ENCODE peak calls at places on chromosomes 16 and 17, in ten cellular contexts. I, K, H, O, V, N, C, P, S and Y are unnamed samples.

GRCh38 chr17:13727441-13728171 is 125.9 kb upstream of the HS3ST3A1 start:
- DNase-seq in N (no peak), H (no peak), K (peak), I (no peak), V (no peak), S (no peak), O (no peak), C (no peak), P (no peak), Y (no peak)

GRCh38 chr17:29933379-29933778 is 3.4 kb upstream of the SSH2 start:
- DNase-seq in I (no peak), H (no peak), V (no peak), O (peak), S (no peak), K (peak), C (no peak), P (peak), N (no peak), Y (no peak)

GRCh38 chr17:36149296-36149820 is 27.1 kb downstream of the TBC1D3B start:
- DNase-seq in V (no peak), I (no peak), C (peak), S (no peak), K (peak), O (no peak), H (no peak), P (no peak), N (no peak), Y (no peak)

GRCh38 chr16:726438-727290 is at the start of the genes CCDC78 and HAGHL:
- DNase-seq in C (no peak), S (peak), H (peak), K (no peak), I (no peak), N (peak), V (no peak), O (peak), P (no peak), Y (no peak)

GRCh38 chr16:24309222-24309905 is 53.2 kb downstream of the CACNG3 start:
- DNase-seq in S (no peak), N (no peak), K (peak), I (no peak), H (no peak), P (no peak), V (no peak), C (peak), O (no peak), Y (no peak)

GRCh38 chr17:65235284-65235683 is 98.1 kb downstream of the RGS9 start:
- DNase-seq in H (no peak), K (peak), C (no peak), O (no peak), P (no peak), V (no peak), S (no peak), I (no peak), N (no peak), Y (no peak)

GRCh38 chr16:11843861-11844260 is 7.5 kb downstream of the RSL1D1 start:
- DNase-seq in O (no peak), V (no peak), P (no peak), C (no peak), S (no peak), K (no peak), N (no peak), H (no peak), I (no peak), Y (no peak)

GRCh38 chr16:23423496-23424049 is 29.4 kb downstream of the COG7 start:
- DNase-seq in H (no peak), S (no peak), P (peak), I (peak), O (peak), V (peak), N (no peak), C (peak), K (peak), Y (peak)

GRCh38 chr16:81513204-81514040 is 68.8 kb downstream of the CMIP start:
- DNase-seq in K (no peak), V (no peak), H (no peak), S (no peak), O (no peak), I (no peak), N (peak), C (no peak), P (no peak), Y (peak)

GRCh38 chr17:64128787-64129514 is 993 bp downstream of the ERN1 start:
- DNase-seq in V (no peak), I (no peak), N (no peak), K (peak), P (no peak), O (no peak), H (no peak), C (peak), S (peak), Y (no peak)

GRCh38 chr16:67968440-67969285 is at the start of gene SLC12A4:
- DNase-seq in S (peak), P (peak), O (peak), V (peak), H (peak), C (peak), K (peak), I (peak), N (peak), Y (peak)

GRCh38 chr17:37607637-37608368 is 1.4 kb downstream of the SYNRG start:
- DNase-seq in S (peak), N (no peak), H (no peak), I (no peak), K (no peak), P (no peak), C (no peak), O (no peak), V (no peak), Y (no peak)

GRCh38 chr16:720507-720989 is 398 bp upstream of the ANTKMT start:
- DNase-seq in H (peak), C (no peak), O (no peak), P (no peak), K (peak), V (no peak), N (peak), S (peak), I (peak), Y (no peak)

GRCh38 chr17:66343531-66344078 is 41.2 kb downstream of the PRKCA start:
- DNase-seq in K (peak), N (no peak), P (no peak), H (no peak), S (no peak), C (no peak), O (no peak), I (no peak), V (no peak), Y (no peak)

GRCh38 chr16:11354733-11355574 is 9.7 kb downstream of the RMI2 start:
- DNase-seq in V (no peak), N (no peak), C (no peak), K (no peak), I (no peak), H (no peak), S (peak), P (no peak), O (no peak), Y (no peak)

GRCh38 chr16:68097088-68097487 is 11.9 kb downstream of the NFATC3 start:
- DNase-seq in S (no peak), N (no peak), K (no peak), O (no peak), P (no peak), I (no peak), H (no peak), V (no peak), C (no peak), Y (no peak)

GRCh38 chr16:86120201-86120981 is 221.4 kb downstream of the IRF8 start:
- DNase-seq in S (no peak), I (no peak), K (peak), O (no peak), H (no peak), C (no peak), P (no peak), N (no peak), V (no peak), Y (no peak)

GRCh38 chr17:51238253-51238887 is 21.5 kb downstream of the MBTD1 start:
- DNase-seq in I (no peak), K (no peak), P (no peak), S (peak), C (no peak), O (no peak), H (no peak), N (no peak), V (no peak), Y (no peak)

GRCh38 chr17:45155029-45155428 is 6.6 kb upstream of the HEXIM2 start:
- DNase-seq in C (no peak), V (no peak), H (no peak), I (no peak), S (no peak), N (no peak), P (no peak), O (no peak), K (no peak), Y (no peak)

GRCh38 chr16:23121024-23121423 is 28.2 kb downstream of the USP31 start:
- DNase-seq in I (no peak), O (no peak), H (no peak), K (no peak), V (no peak), P (no peak), S (no peak), C (no peak), N (no peak), Y (no peak)

GRCh38 chr17:68457168-68457538 is at the start of gene WIPI1:
- DNase-seq in I (no peak), H (no peak), V (no peak), K (peak), N (no peak), C (no peak), O (peak), P (peak), S (no peak), Y (peak)

GRCh38 chr17:14745122-14745521 is 444.2 kb downstream of the HS3ST3B1 start:
- DNase-seq in H (no peak), V (no peak), K (no peak), C (no peak), N (no peak), P (no peak), O (no peak), I (no peak), S (no peak), Y (no peak)

GRCh38 chr17:38710985-38711384 is 5.9 kb downstream of the MLLT6 start:
- DNase-seq in O (no peak), V (no peak), N (no peak), H (no peak), P (no peak), K (no peak), I (no peak), C (no peak), S (no peak), Y (no peak)

GRCh38 chr16:23754594-23755483 is at the start of gene CHP2:
- DNase-seq in N (no peak), I (no peak), P (no peak), K (no peak), O (no peak), V (no peak), H (peak), C (no peak), S (no peak), Y (no peak)

GRCh38 chr16:80583466-80583865 is 42.7 kb downstream of the DYNLRB2 start:
- DNase-seq in P (no peak), V (no peak), S (no peak), H (no peak), O (no peak), K (peak), C (peak), I (peak), N (no peak), Y (no peak)

GRCh38 chr16:57616871-57617270 is 11.6 kb upstream of the ADGRG1 start:
- DNase-seq in H (peak), K (no peak), V (no peak), C (no peak), I (no peak), O (no peak), N (no peak), S (no peak), P (no peak), Y (peak)

GRCh38 chr17:39634384-39634871 is 2.5 kb upstream of the STARD3 start:
- DNase-seq in N (peak), C (no peak), K (no peak), H (peak), V (no peak), O (peak), P (peak), I (peak), S (peak), Y (no peak)

GRCh38 chr17:44751331-44751730 is 7.5 kb upstream of the ADAM11 start:
- DNase-seq in S (no peak), N (no peak), I (no peak), H (no peak), C (no peak), V (no peak), P (no peak), O (no peak), K (no peak), Y (no peak)

GRCh38 chr16:2702438-2702825 is 17.6 kb downstream of the PRSS27 start:
- DNase-seq in P (no peak), C (no peak), S (no peak), H (no peak), K (no peak), N (no peak), I (no peak), V (no peak), O (no peak), Y (no peak)

GRCh38 chr17:44324092-44324570 is 492 bp downstream of the SLC25A39 start:
- DNase-seq in C (no peak), V (no peak), N (no peak), S (no peak), K (no peak), O (no peak), I (no peak), H (peak), P (no peak), Y (no peak)